ENCODE peak calls at places on chromosomes 7 and 10, in seven cellular contexts. W is H9, V is trophoblast cell, T is mesendoderm, G is IMR-90, I is H1, A is mesenchymal stem cell. X is an unnamed sample.

GRCh38 chr7:91288208-91288824 is 24.1 kb downstream of the FZD1 start:
- DNase-seq in W (peak; percentile 65), V (peak; percentile 69), T (peak; percentile 74), G (no peak), I (peak; percentile 82), A (peak; percentile 1), X (no peak)

GRCh38 chr10:15813415-15813814 is 46.9 kb downstream of the MINDY3 start:
- DNase-seq in W (no peak), V (no peak), T (no peak), G (peak; percentile 41), I (no peak), A (peak; percentile 19), X (no peak)

GRCh38 chr7:112161253-112162160 is 44.7 kb downstream of the DOCK4 start:
- DNase-seq in W (no peak), V (no peak), T (no peak), G (no peak), I (no peak), A (no peak), X (no peak)

GRCh38 chr10:79176949-79177602 is 108.3 kb downstream of the ZMIZ1 start:
- DNase-seq in W (no peak), V (no peak), T (no peak), G (peak; percentile 43), I (no peak), A (peak; percentile 62), X (no peak)

GRCh38 chr10:14603539-14604102 is 171.1 kb downstream of the FAM107B start:
- DNase-seq in W (peak; percentile 27), V (peak; percentile 33), T (no peak), G (no peak), I (peak; percentile 52), A (peak; percentile 37), X (no peak)

GRCh38 chr7:45581271-45581780 is 7.2 kb downstream of the ADCY1 start:
- DNase-seq in W (peak; percentile 17), V (no peak), T (no peak), G (no peak), I (no peak), A (no peak), X (no peak)

GRCh38 chr7:151175793-151176311 is 8.4 kb upstream of the GBX1 start:
- DNase-seq in W (peak; percentile 55), V (no peak), T (no peak), G (no peak), I (peak; percentile 64), A (no peak), X (no peak)

GRCh38 chr7:130490888-130491771 is 755 bp upstream of the MEST start:
- DNase-seq in W (peak; percentile 55), V (peak; percentile 53), T (no peak), G (peak; percentile 26), I (peak; percentile 86), A (peak; percentile 77), X (peak; percentile 55)

GRCh38 chr10:90674927-90675326 is 182.9 kb downstream of the HTR7 start:
- DNase-seq in W (no peak), V (peak; percentile 7), T (peak; percentile 3), G (peak; percentile 86), I (no peak), A (peak; percentile 86), X (no peak)

DNA sequence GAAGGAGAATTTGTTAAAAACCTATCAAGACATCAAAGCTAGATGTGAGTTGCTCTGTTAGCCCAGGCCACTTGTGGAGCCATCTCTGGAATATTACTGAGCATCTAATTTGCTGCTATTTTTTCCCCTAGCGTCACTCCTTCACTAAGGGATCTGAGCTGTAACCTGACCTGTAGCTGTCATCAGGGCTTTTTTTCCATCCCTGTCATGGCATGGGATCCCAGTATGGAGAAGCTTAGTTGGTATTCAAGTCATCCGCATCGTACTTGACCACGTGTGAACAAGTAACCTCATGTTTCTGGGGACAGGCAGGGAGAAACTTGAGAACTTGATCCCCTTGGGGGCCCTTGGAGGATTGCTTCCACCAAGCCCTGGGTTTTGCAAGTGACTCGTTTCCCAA is 474.4 kb upstream of the GALNT17 start:
- DNase-seq in W (no peak), V (no peak), T (no peak), G (no peak), I (no peak), A (no peak), X (no peak)
- H3K23ac ChIP-seq in W (no peak overlapping the region), V (no peak overlapping the region), T (no peak overlapping the region), G (no peak overlapping the region), I (no peak overlapping the region), A (no peak overlapping the region), X (no peak overlapping the region)

DNA sequence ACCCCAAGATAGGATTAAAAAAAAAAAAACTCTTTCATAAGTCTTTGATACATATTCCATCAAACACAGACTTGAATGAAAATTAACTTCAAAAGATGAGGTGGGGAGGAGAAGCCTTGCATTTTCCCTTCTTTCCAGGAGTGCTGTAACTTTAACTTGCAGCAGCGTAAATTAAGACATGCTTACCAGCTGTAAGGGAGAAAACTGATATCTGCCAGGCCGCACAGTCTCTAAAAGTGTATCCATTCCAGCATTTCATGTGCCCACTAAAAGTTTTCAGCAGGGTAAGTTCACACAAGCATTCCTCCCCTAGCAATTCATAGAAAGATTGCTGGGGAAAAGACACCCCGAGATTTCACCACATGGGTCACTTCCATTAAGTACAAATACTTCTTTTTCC is 4.7 kb downstream of the CTBP2 start:
- DNase-seq in W (no peak), V (no peak), T (no peak), G (no peak), I (no peak), A (peak; percentile 18), X (no peak)
- H3K9ac ChIP-seq in W (peak overlapping the region; percentile 45), V (no peak overlapping the region), T (peak overlapping the region; percentile 12), G (no peak overlapping the region), I (no peak overlapping the region), A (peak overlapping the region; percentile 93), X (no peak overlapping the region)

DNA sequence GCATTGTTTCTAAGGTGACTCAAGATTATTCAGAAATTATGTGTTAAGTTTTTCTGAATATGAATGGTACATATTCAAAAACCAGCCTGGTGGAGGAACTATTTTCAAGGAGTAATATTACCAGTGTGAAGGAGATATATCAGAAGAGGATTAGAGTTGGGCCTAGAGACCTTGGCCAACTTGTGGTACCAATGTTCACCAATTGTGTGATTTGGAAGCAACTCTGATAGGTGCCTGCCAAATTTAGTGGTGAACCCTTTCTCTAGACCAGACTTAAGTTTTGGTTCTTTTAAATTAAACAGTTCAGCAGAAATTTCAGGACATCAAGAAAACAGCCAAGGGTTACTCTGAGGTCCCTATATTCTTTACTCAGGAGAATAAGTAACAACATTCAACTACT is 88.6 kb downstream of the RNLS start:
- DNase-seq in W (no peak), V (no peak), T (no peak), G (no peak), I (no peak), A (no peak), X (no peak)
- H4K8ac ChIP-seq in W (no peak overlapping the region), V (no peak overlapping the region), T (no peak overlapping the region), G (no peak overlapping the region), I (no peak overlapping the region), A (no peak overlapping the region), X (no peak overlapping the region)

GRCh38 chr7:93992423-93993110 is 11.6 kb downstream of the BET1 start:
- DNase-seq in W (no peak), V (peak; percentile 40), T (peak; percentile 44), G (no peak), I (no peak), A (no peak), X (no peak)

GRCh38 chr7:93981480-93981874 is 22.7 kb downstream of the BET1 start:
- DNase-seq in W (peak; percentile 39), V (no peak), T (peak; percentile 59), G (no peak), I (peak; percentile 50), A (no peak), X (no peak)

GRCh38 chr7:93985101-93985500 is 19.1 kb downstream of the BET1 start:
- DNase-seq in W (no peak), V (no peak), T (no peak), G (no peak), I (no peak), A (no peak), X (no peak)

GRCh38 chr7:93987297-93987696 is 16.9 kb downstream of the BET1 start:
- DNase-seq in W (no peak), V (no peak), T (no peak), G (no peak), I (no peak), A (no peak), X (no peak)
- H3K23ac ChIP-seq in W (no peak overlapping the region), V (no peak overlapping the region), T (no peak overlapping the region), G (no peak overlapping the region), I (no peak overlapping the region), A (no peak overlapping the region), X (no peak overlapping the region)

DNA sequence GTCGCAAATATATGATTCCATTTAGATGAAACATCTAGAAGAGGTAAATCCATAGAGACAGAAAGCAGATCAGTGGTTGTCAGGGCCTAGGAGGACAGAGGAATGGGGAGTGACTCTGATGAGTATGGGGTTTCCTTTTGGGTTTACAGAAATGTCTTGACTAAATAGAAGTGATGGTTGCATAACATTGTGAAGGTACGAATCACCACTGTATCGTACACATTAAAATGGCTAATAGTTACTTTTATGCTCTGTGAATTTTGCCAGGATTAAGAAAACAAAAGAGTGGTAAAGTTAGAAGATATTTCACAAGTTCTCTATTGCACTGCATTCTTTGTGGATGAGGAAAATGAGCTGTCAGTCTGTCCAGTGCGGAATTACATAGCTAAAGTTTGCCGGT is 407.4 kb downstream of the KCNMA1 start:
- DNase-seq in W (no peak), V (no peak), T (no peak), G (peak; percentile 75), I (no peak), A (peak; percentile 43), X (no peak)
- H3K9ac ChIP-seq in W (no peak overlapping the region), V (no peak overlapping the region), T (no peak overlapping the region), G (no peak overlapping the region), I (no peak overlapping the region), A (peak overlapping the region; percentile 32), X (no peak overlapping the region)

GRCh38 chr10:128642502-128642901 is 516.3 kb upstream of the MKI67 start:
- DNase-seq in W (no peak), V (peak; percentile 33), T (peak; percentile 75), G (no peak), I (no peak), A (no peak), X (no peak)
- H4K8ac ChIP-seq in W (no peak overlapping the region), V (no peak overlapping the region), T (no peak overlapping the region), G (no peak overlapping the region), I (no peak overlapping the region), A (no peak overlapping the region), X (no peak overlapping the region)

GRCh38 chr10:17609523-17610079 is 7.6 kb downstream of the HACD1 start:
- DNase-seq in W (no peak), V (no peak), T (no peak), G (no peak), I (no peak), A (no peak), X (no peak)
- H3K23ac ChIP-seq in W (no peak overlapping the region), V (no peak overlapping the region), T (no peak overlapping the region), G (no peak overlapping the region), I (no peak overlapping the region), A (no peak overlapping the region), X (no peak overlapping the region)

X was measured in neuronal stem cell.